ENCODE peak calls at places on chromosomes 3 and 15, in ten cellular contexts. One of them, this sample, is unnamed.

GRCh38 chr3:14245240-14245639 is 66.6 kb downstream of the LSM3 start:
- DNase-seq in T-helper 2 cell: no peak
- DNase-seq in HS-5: no peak
- DNase-seq in RWPE1: no peak
- DNase-seq in posterior vena cava: no peak
- DNase-seq in activated T-cell treated with anti-CD3 and anti-CD28 coated beads, Interleukin-2, amount 50 U/mL, for 4 hours: no peak
- DNase-seq in H7: no peak
- DNase-seq in AG20443: no peak
- DNase-seq in activated T-helper 1 cell treated with anti-CD3 and anti-CD28 coated beads, Interleukin-2, amount 50 U/mL, for 16 hours: no peak
- DNase-seq in amygdala: no peak
- DNase-seq in this sample: no peak

GRCh38 chr3:17782751-17783150 is 40.3 kb upstream of the TBC1D5 start:
- DNase-seq in T-helper 2 cell: no peak
- DNase-seq in HS-5: no peak
- DNase-seq in RWPE1: no peak
- DNase-seq in posterior vena cava: no peak
- DNase-seq in activated T-cell treated with anti-CD3 and anti-CD28 coated beads, Interleukin-2, amount 50 U/mL, for 4 hours: no peak
- DNase-seq in H7: no peak
- DNase-seq in AG20443: no peak
- DNase-seq in activated T-helper 1 cell treated with anti-CD3 and anti-CD28 coated beads, Interleukin-2, amount 50 U/mL, for 16 hours: no peak
- DNase-seq in amygdala: no peak
- DNase-seq in this sample: no peak

GRCh38 chr3:11226042-11226370 is 46.2 kb upstream of the ATG7 start:
- DNase-seq in T-helper 2 cell: no peak
- DNase-seq in HS-5: no peak
- DNase-seq in RWPE1: no peak
- DNase-seq in posterior vena cava: no peak
- DNase-seq in activated T-cell treated with anti-CD3 and anti-CD28 coated beads, Interleukin-2, amount 50 U/mL, for 4 hours: no peak
- DNase-seq in H7: no peak
- DNase-seq in AG20443: no peak
- DNase-seq in activated T-helper 1 cell treated with anti-CD3 and anti-CD28 coated beads, Interleukin-2, amount 50 U/mL, for 16 hours: no peak
- DNase-seq in amygdala: no peak
- DNase-seq in this sample: no peak

GRCh38 chr15:57283774-57284508 is 92.4 kb upstream of the CGNL1 start:
- DNase-seq in T-helper 2 cell: no peak
- DNase-seq in HS-5: no peak
- DNase-seq in RWPE1: no peak
- DNase-seq in posterior vena cava: no peak
- DNase-seq in activated T-cell treated with anti-CD3 and anti-CD28 coated beads, Interleukin-2, amount 50 U/mL, for 4 hours: no peak
- DNase-seq in H7: no peak
- DNase-seq in AG20443: no peak
- DNase-seq in activated T-helper 1 cell treated with anti-CD3 and anti-CD28 coated beads, Interleukin-2, amount 50 U/mL, for 16 hours: no peak
- DNase-seq in amygdala: no peak
- DNase-seq in this sample: peak; percentile 86

GRCh38 chr3:129211772-129212171 is 28.1 kb upstream of the CNBP start:
- DNase-seq in T-helper 2 cell: no peak
- DNase-seq in HS-5: peak; percentile 85
- DNase-seq in RWPE1: peak; percentile 97
- DNase-seq in posterior vena cava: peak; percentile 92
- DNase-seq in activated T-cell treated with anti-CD3 and anti-CD28 coated beads, Interleukin-2, amount 50 U/mL, for 4 hours: no peak
- DNase-seq in H7: no peak
- DNase-seq in AG20443: peak; percentile 68
- DNase-seq in activated T-helper 1 cell treated with anti-CD3 and anti-CD28 coated beads, Interleukin-2, amount 50 U/mL, for 16 hours: no peak
- DNase-seq in amygdala: no peak
- DNase-seq in this sample: no peak

GRCh38 chr15:70094690-70095311 is 2.9 kb downstream of the TLE3 start:
- DNase-seq in T-helper 2 cell: no peak
- DNase-seq in HS-5: no peak
- DNase-seq in RWPE1: no peak
- DNase-seq in posterior vena cava: peak; percentile 44
- DNase-seq in activated T-cell treated with anti-CD3 and anti-CD28 coated beads, Interleukin-2, amount 50 U/mL, for 4 hours: no peak
- DNase-seq in H7: no peak
- DNase-seq in AG20443: no peak
- DNase-seq in activated T-helper 1 cell treated with anti-CD3 and anti-CD28 coated beads, Interleukin-2, amount 50 U/mL, for 16 hours: no peak
- DNase-seq in amygdala: no peak
- DNase-seq in this sample: no peak

GRCh38 chr3:46098319-46098761 is 71.1 kb upstream of the XCR1 start:
- DNase-seq in T-helper 2 cell: no peak
- DNase-seq in HS-5: no peak
- DNase-seq in RWPE1: no peak
- DNase-seq in posterior vena cava: no peak
- DNase-seq in activated T-cell treated with anti-CD3 and anti-CD28 coated beads, Interleukin-2, amount 50 U/mL, for 4 hours: no peak
- DNase-seq in H7: no peak
- DNase-seq in AG20443: peak; percentile 75
- DNase-seq in activated T-helper 1 cell treated with anti-CD3 and anti-CD28 coated beads, Interleukin-2, amount 50 U/mL, for 16 hours: no peak
- DNase-seq in amygdala: no peak
- DNase-seq in this sample: peak; percentile 95

GRCh38 chr15:31005660-31006059 is 14.2 kb upstream of the MTMR10 start:
- DNase-seq in T-helper 2 cell: no peak
- DNase-seq in HS-5: no peak
- DNase-seq in RWPE1: no peak
- DNase-seq in posterior vena cava: no peak
- DNase-seq in activated T-cell treated with anti-CD3 and anti-CD28 coated beads, Interleukin-2, amount 50 U/mL, for 4 hours: no peak
- DNase-seq in H7: no peak
- DNase-seq in AG20443: no peak
- DNase-seq in activated T-helper 1 cell treated with anti-CD3 and anti-CD28 coated beads, Interleukin-2, amount 50 U/mL, for 16 hours: no peak
- DNase-seq in amygdala: no peak
- DNase-seq in this sample: no peak

GRCh38 chr15:84734794-84735479 is 13.5 kb upstream of the ZNF592 start:
- DNase-seq in T-helper 2 cell: peak; percentile 58
- DNase-seq in HS-5: no peak
- DNase-seq in RWPE1: no peak
- DNase-seq in posterior vena cava: no peak
- DNase-seq in activated T-cell treated with anti-CD3 and anti-CD28 coated beads, Interleukin-2, amount 50 U/mL, for 4 hours: peak; percentile 59
- DNase-seq in H7: peak; percentile 89
- DNase-seq in AG20443: no peak
- DNase-seq in activated T-helper 1 cell treated with anti-CD3 and anti-CD28 coated beads, Interleukin-2, amount 50 U/mL, for 16 hours: peak; percentile 54
- DNase-seq in amygdala: no peak
- DNase-seq in this sample: peak; percentile 97

GRCh38 chr3:156721687-156722086 is 47.3 kb downstream of the TIPARP start:
- DNase-seq in T-helper 2 cell: no peak
- DNase-seq in HS-5: no peak
- DNase-seq in RWPE1: no peak
- DNase-seq in posterior vena cava: no peak
- DNase-seq in activated T-cell treated with anti-CD3 and anti-CD28 coated beads, Interleukin-2, amount 50 U/mL, for 4 hours: no peak
- DNase-seq in H7: no peak
- DNase-seq in AG20443: no peak
- DNase-seq in activated T-helper 1 cell treated with anti-CD3 and anti-CD28 coated beads, Interleukin-2, amount 50 U/mL, for 16 hours: no peak
- DNase-seq in amygdala: no peak
- DNase-seq in this sample: no peak

GRCh38 chr3:153503873-153504272 is 341.8 kb downstream of the RAP2B start:
- DNase-seq in T-helper 2 cell: no peak
- DNase-seq in HS-5: no peak
- DNase-seq in RWPE1: no peak
- DNase-seq in posterior vena cava: no peak
- DNase-seq in activated T-cell treated with anti-CD3 and anti-CD28 coated beads, Interleukin-2, amount 50 U/mL, for 4 hours: no peak
- DNase-seq in H7: no peak
- DNase-seq in AG20443: no peak
- DNase-seq in activated T-helper 1 cell treated with anti-CD3 and anti-CD28 coated beads, Interleukin-2, amount 50 U/mL, for 16 hours: no peak
- DNase-seq in amygdala: no peak
- DNase-seq in this sample: no peak

GRCh38 chr3:22175899-22176298 is 424.9 kb upstream of the ZNF385D start:
- DNase-seq in T-helper 2 cell: no peak
- DNase-seq in HS-5: no peak
- DNase-seq in RWPE1: no peak
- DNase-seq in posterior vena cava: no peak
- DNase-seq in activated T-cell treated with anti-CD3 and anti-CD28 coated beads, Interleukin-2, amount 50 U/mL, for 4 hours: no peak
- DNase-seq in H7: no peak
- DNase-seq in AG20443: no peak
- DNase-seq in activated T-helper 1 cell treated with anti-CD3 and anti-CD28 coated beads, Interleukin-2, amount 50 U/mL, for 16 hours: no peak
- DNase-seq in amygdala: no peak
- DNase-seq in this sample: no peak

GRCh38 chr15:29054171-29055045 is 168.6 kb downstream of the APBA2 start:
- DNase-seq in T-helper 2 cell: no peak
- DNase-seq in HS-5: no peak
- DNase-seq in RWPE1: no peak
- DNase-seq in posterior vena cava: no peak
- DNase-seq in activated T-cell treated with anti-CD3 and anti-CD28 coated beads, Interleukin-2, amount 50 U/mL, for 4 hours: no peak
- DNase-seq in H7: no peak
- DNase-seq in AG20443: no peak
- DNase-seq in activated T-helper 1 cell treated with anti-CD3 and anti-CD28 coated beads, Interleukin-2, amount 50 U/mL, for 16 hours: no peak
- DNase-seq in amygdala: no peak
- DNase-seq in this sample: no peak

GRCh38 chr3:102255736-102256135 is 179.1 kb upstream of the ZPLD1 start:
- DNase-seq in T-helper 2 cell: no peak
- DNase-seq in HS-5: no peak
- DNase-seq in RWPE1: no peak
- DNase-seq in posterior vena cava: no peak
- DNase-seq in activated T-cell treated with anti-CD3 and anti-CD28 coated beads, Interleukin-2, amount 50 U/mL, for 4 hours: no peak
- DNase-seq in H7: no peak
- DNase-seq in AG20443: no peak
- DNase-seq in activated T-helper 1 cell treated with anti-CD3 and anti-CD28 coated beads, Interleukin-2, amount 50 U/mL, for 16 hours: no peak
- DNase-seq in amygdala: no peak
- DNase-seq in this sample: no peak

GRCh38 chr3:51862886-51863285 is 1.5 kb downstream of the IQCF2 start:
- DNase-seq in T-helper 2 cell: no peak
- DNase-seq in HS-5: no peak
- DNase-seq in RWPE1: no peak
- DNase-seq in posterior vena cava: no peak
- DNase-seq in activated T-cell treated with anti-CD3 and anti-CD28 coated beads, Interleukin-2, amount 50 U/mL, for 4 hours: no peak
- DNase-seq in H7: no peak
- DNase-seq in AG20443: no peak
- DNase-seq in activated T-helper 1 cell treated with anti-CD3 and anti-CD28 coated beads, Interleukin-2, amount 50 U/mL, for 16 hours: no peak
- DNase-seq in amygdala: no peak
- DNase-seq in this sample: no peak

GRCh38 chr3:133568294-133569014 is 5.0 kb upstream of the CDV3 start:
- DNase-seq in T-helper 2 cell: no peak
- DNase-seq in HS-5: peak; percentile 99
- DNase-seq in RWPE1: peak; percentile 85
- DNase-seq in posterior vena cava: no peak
- DNase-seq in activated T-cell treated with anti-CD3 and anti-CD28 coated beads, Interleukin-2, amount 50 U/mL, for 4 hours: no peak
- DNase-seq in H7: no peak
- DNase-seq in AG20443: peak; percentile 53
- DNase-seq in activated T-helper 1 cell treated with anti-CD3 and anti-CD28 coated beads, Interleukin-2, amount 50 U/mL, for 16 hours: no peak
- DNase-seq in amygdala: no peak
- DNase-seq in this sample: no peak

GRCh38 chr3:107209302-107210060 is 167.8 kb upstream of the CCDC54 start:
- DNase-seq in T-helper 2 cell: no peak
- DNase-seq in HS-5: no peak
- DNase-seq in RWPE1: no peak
- DNase-seq in posterior vena cava: no peak
- DNase-seq in activated T-cell treated with anti-CD3 and anti-CD28 coated beads, Interleukin-2, amount 50 U/mL, for 4 hours: no peak
- DNase-seq in H7: no peak
- DNase-seq in AG20443: no peak
- DNase-seq in activated T-helper 1 cell treated with anti-CD3 and anti-CD28 coated beads, Interleukin-2, amount 50 U/mL, for 16 hours: no peak
- DNase-seq in amygdala: no peak
- DNase-seq in this sample: no peak

GRCh38 chr3:155995525-155996370 is 124.6 kb upstream of the KCNAB1 start:
- DNase-seq in T-helper 2 cell: no peak
- DNase-seq in HS-5: no peak
- DNase-seq in RWPE1: peak; percentile 54
- DNase-seq in posterior vena cava: no peak
- DNase-seq in activated T-cell treated with anti-CD3 and anti-CD28 coated beads, Interleukin-2, amount 50 U/mL, for 4 hours: no peak
- DNase-seq in H7: peak; percentile 48
- DNase-seq in AG20443: peak; percentile 63
- DNase-seq in activated T-helper 1 cell treated with anti-CD3 and anti-CD28 coated beads, Interleukin-2, amount 50 U/mL, for 16 hours: no peak
- DNase-seq in amygdala: no peak
- DNase-seq in this sample: no peak

GRCh38 chr3:66195347-66195783 is 25.4 kb upstream of the SLC25A26 start:
- DNase-seq in T-helper 2 cell: no peak
- DNase-seq in HS-5: no peak
- DNase-seq in RWPE1: peak; percentile 10
- DNase-seq in posterior vena cava: peak; percentile 83
- DNase-seq in activated T-cell treated with anti-CD3 and anti-CD28 coated beads, Interleukin-2, amount 50 U/mL, for 4 hours: no peak
- DNase-seq in H7: peak; percentile 85
- DNase-seq in AG20443: peak; percentile 94
- DNase-seq in activated T-helper 1 cell treated with anti-CD3 and anti-CD28 coated beads, Interleukin-2, amount 50 U/mL, for 16 hours: no peak
- DNase-seq in amygdala: peak; percentile 52
- DNase-seq in this sample: no peak

GRCh38 chr3:13620776-13621365 is 71.9 kb downstream of the FBLN2 start:
- DNase-seq in T-helper 2 cell: no peak
- DNase-seq in HS-5: no peak
- DNase-seq in RWPE1: no peak
- DNase-seq in posterior vena cava: no peak
- DNase-seq in activated T-cell treated with anti-CD3 and anti-CD28 coated beads, Interleukin-2, amount 50 U/mL, for 4 hours: no peak
- DNase-seq in H7: peak; percentile 44
- DNase-seq in AG20443: no peak
- DNase-seq in activated T-helper 1 cell treated with anti-CD3 and anti-CD28 coated beads, Interleukin-2, amount 50 U/mL, for 16 hours: no peak
- DNase-seq in amygdala: no peak
- DNase-seq in this sample: no peak

GRCh38 chr3:62406945-62407344 is 33.6 kb upstream of the FEZF2 start:
- DNase-seq in T-helper 2 cell: no peak
- DNase-seq in HS-5: no peak
- DNase-seq in RWPE1: no peak
- DNase-seq in posterior vena cava: no peak
- DNase-seq in activated T-cell treated with anti-CD3 and anti-CD28 coated beads, Interleukin-2, amount 50 U/mL, for 4 hours: no peak
- DNase-seq in H7: no peak
- DNase-seq in AG20443: no peak
- DNase-seq in activated T-helper 1 cell treated with anti-CD3 and anti-CD28 coated beads, Interleukin-2, amount 50 U/mL, for 16 hours: no peak
- DNase-seq in amygdala: no peak
- DNase-seq in this sample: no peak

GRCh38 chr3:194731496-194732073 is 45.9 kb downstream of the FAM43A start:
- DNase-seq in T-helper 2 cell: no peak
- DNase-seq in HS-5: no peak
- DNase-seq in RWPE1: no peak
- DNase-seq in posterior vena cava: no peak
- DNase-seq in activated T-cell treated with anti-CD3 and anti-CD28 coated beads, Interleukin-2, amount 50 U/mL, for 4 hours: no peak
- DNase-seq in H7: no peak
- DNase-seq in AG20443: no peak
- DNase-seq in activated T-helper 1 cell treated with anti-CD3 and anti-CD28 coated beads, Interleukin-2, amount 50 U/mL, for 16 hours: no peak
- DNase-seq in amygdala: no peak
- DNase-seq in this sample: no peak

GRCh38 chr3:152071924-152072323 is 196.8 kb upstream of the MBNL1 start:
- DNase-seq in T-helper 2 cell: no peak
- DNase-seq in HS-5: peak; percentile 28
- DNase-seq in RWPE1: peak; percentile 45
- DNase-seq in posterior vena cava: no peak
- DNase-seq in activated T-cell treated with anti-CD3 and anti-CD28 coated beads, Interleukin-2, amount 50 U/mL, for 4 hours: no peak
- DNase-seq in H7: peak; percentile 26
- DNase-seq in AG20443: peak; percentile 61
- DNase-seq in activated T-helper 1 cell treated with anti-CD3 and anti-CD28 coated beads, Interleukin-2, amount 50 U/mL, for 16 hours: no peak
- DNase-seq in amygdala: no peak
- DNase-seq in this sample: peak; percentile 39

GRCh38 chr3:143307613-143308183 is 188.1 kb downstream of the CHST2 start:
- DNase-seq in T-helper 2 cell: no peak
- DNase-seq in HS-5: peak; percentile 28
- DNase-seq in RWPE1: peak; percentile 5
- DNase-seq in posterior vena cava: peak; percentile 84
- DNase-seq in activated T-cell treated with anti-CD3 and anti-CD28 coated beads, Interleukin-2, amount 50 U/mL, for 4 hours: no peak
- DNase-seq in H7: no peak
- DNase-seq in AG20443: peak; percentile 25
- DNase-seq in activated T-helper 1 cell treated with anti-CD3 and anti-CD28 coated beads, Interleukin-2, amount 50 U/mL, for 16 hours: no peak
- DNase-seq in amygdala: no peak
- DNase-seq in this sample: no peak

GRCh38 chr15:99508807-99509311 is 56.9 kb upstream of the MEF2A start:
- DNase-seq in T-helper 2 cell: no peak
- DNase-seq in HS-5: no peak
- DNase-seq in RWPE1: no peak
- DNase-seq in posterior vena cava: no peak
- DNase-seq in activated T-cell treated with anti-CD3 and anti-CD28 coated beads, Interleukin-2, amount 50 U/mL, for 4 hours: no peak
- DNase-seq in H7: no peak
- DNase-seq in AG20443: peak; percentile 2
- DNase-seq in activated T-helper 1 cell treated with anti-CD3 and anti-CD28 coated beads, Interleukin-2, amount 50 U/mL, for 16 hours: no peak
- DNase-seq in amygdala: no peak
- DNase-seq in this sample: no peak

GRCh38 chr3:20511863-20512262 is 325.9 kb upstream of the SGO1 start:
- DNase-seq in T-helper 2 cell: no peak
- DNase-seq in HS-5: peak; percentile 38
- DNase-seq in RWPE1: peak; percentile 4
- DNase-seq in posterior vena cava: no peak
- DNase-seq in activated T-cell treated with anti-CD3 and anti-CD28 coated beads, Interleukin-2, amount 50 U/mL, for 4 hours: no peak
- DNase-seq in H7: peak; percentile 49
- DNase-seq in AG20443: peak; percentile 66
- DNase-seq in activated T-helper 1 cell treated with anti-CD3 and anti-CD28 coated beads, Interleukin-2, amount 50 U/mL, for 16 hours: no peak
- DNase-seq in amygdala: no peak
- DNase-seq in this sample: no peak

GRCh38 chr3:37862712-37863551 is 1.3 kb downstream of the CTDSPL start:
- DNase-seq in T-helper 2 cell: no peak
- DNase-seq in HS-5: no peak
- DNase-seq in RWPE1: peak; percentile 9
- DNase-seq in posterior vena cava: no peak
- DNase-seq in activated T-cell treated with anti-CD3 and anti-CD28 coated beads, Interleukin-2, amount 50 U/mL, for 4 hours: no peak
- DNase-seq in H7: peak; percentile 47
- DNase-seq in AG20443: peak; percentile 25
- DNase-seq in activated T-helper 1 cell treated with anti-CD3 and anti-CD28 coated beads, Interleukin-2, amount 50 U/mL, for 16 hours: no peak
- DNase-seq in amygdala: no peak
- DNase-seq in this sample: peak; percentile 19

GRCh38 chr3:132134611-132135010 is 99.8 kb upstream of the CPNE4 start:
- DNase-seq in T-helper 2 cell: no peak
- DNase-seq in HS-5: peak; percentile 84
- DNase-seq in RWPE1: peak; percentile 58
- DNase-seq in posterior vena cava: no peak
- DNase-seq in activated T-cell treated with anti-CD3 and anti-CD28 coated beads, Interleukin-2, amount 50 U/mL, for 4 hours: no peak
- DNase-seq in H7: no peak
- DNase-seq in AG20443: peak; percentile 62
- DNase-seq in activated T-helper 1 cell treated with anti-CD3 and anti-CD28 coated beads, Interleukin-2, amount 50 U/mL, for 16 hours: no peak
- DNase-seq in amygdala: no peak
- DNase-seq in this sample: no peak

This sample was measured in GF-D8.